ENCODE peak calls at places on chromosomes 7 and 10, in five cellular contexts. V is HepG2, Y is HL-60, S is Panc1, X is HCT116. Q is an unnamed sample.

GRCh38 chr10:110226555-110226925 is 19.1 kb downstream of the MXI1 start:
- DNase-seq in Y (peak), V (peak), S (no peak), X (peak), Q (peak)

GRCh38 chr7:24653316-24654085 is 80.2 kb downstream of the PALS2 start:
- DNase-seq in Y (no peak), V (no peak), X (no peak), S (no peak), Q (no peak)

GRCh38 chr10:3789621-3790020 is 4.6 kb upstream of the KLF6 start:
- DNase-seq in Y (no peak), X (no peak), V (no peak), S (no peak), Q (no peak)

GRCh38 chr10:74871595-74872382 is 45.4 kb downstream of the KAT6B start:
- DNase-seq in Y (peak), V (no peak), S (no peak), X (no peak), Q (no peak)

GRCh38 chr7:137853053-137853452 is 6.3 kb upstream of the DGKI start:
- DNase-seq in V (no peak), S (no peak), X (no peak), Y (no peak), Q (no peak)

GRCh38 chr7:152411389-152411788 is 24.4 kb downstream of the KMT2C start:
- DNase-seq in X (no peak), Y (no peak), S (no peak), V (no peak), Q (peak)

GRCh38 chr10:33596411-33596810 is 261.9 kb upstream of the NRP1 start:
- DNase-seq in Y (no peak), S (no peak), V (no peak), X (no peak), Q (no peak)

GRCh38 chr10:77496941-77497420 is 140.6 kb downstream of the KCNMA1 start:
- DNase-seq in S (no peak), V (peak), Y (no peak), X (no peak), Q (no peak)

GRCh38 chr7:30789334-30789711 is 18.1 kb downstream of the MINDY4 start:
- DNase-seq in S (no peak), Y (peak), X (no peak), V (no peak), Q (no peak)

GRCh38 chr10:91162495-91163268 is 57.8 kb upstream of the PCGF5 start:
- DNase-seq in S (no peak), Y (peak), X (no peak), V (peak), Q (peak)

GRCh38 chr7:123845823-123846216 is 851 bp downstream of the HYAL4 start:
- DNase-seq in X (no peak), Y (no peak), S (no peak), V (no peak), Q (no peak)

GRCh38 chr7:98214811-98215321 is 3.6 kb downstream of the BHLHA15 start:
- DNase-seq in Y (no peak), V (no peak), S (no peak), X (no peak), Q (no peak)

GRCh38 chr7:108684629-108685028 is 115.0 kb downstream of the DNAJB9 start:
- DNase-seq in X (peak), Y (no peak), S (no peak), V (no peak), Q (no peak)

GRCh38 chr7:136234040-136234439 is 256.9 kb upstream of the MTPN start:
- DNase-seq in S (no peak), V (no peak), Y (no peak), X (no peak), Q (no peak)

GRCh38 chr10:132163278-132163765 is 23.4 kb upstream of the DPYSL4 start:
- DNase-seq in S (no peak), Y (no peak), V (peak), X (peak), Q (peak)

GRCh38 chr7:55871932-55872485 is 9.5 kb upstream of the SEPTIN14 start:
- DNase-seq in S (no peak), V (no peak), X (no peak), Y (no peak), Q (no peak)

GRCh38 chr7:5692845-5693278 is 88.6 kb downstream of the RNF216 start:
- DNase-seq in Y (no peak), V (no peak), S (peak), X (no peak), Q (no peak)

GRCh38 chr7:78607099-78607498 is 808.5 kb downstream of the PHTF2 start:
- DNase-seq in Y (no peak), V (no peak), S (no peak), X (no peak), Q (peak)

GRCh38 chr10:115985696-115986095 is 287.3 kb downstream of the GFRA1 start:
- DNase-seq in S (no peak), Y (no peak), X (no peak), V (no peak), Q (no peak)

GRCh38 chr10:21525367-21526183 is at the start of gene SKIDA1:
- DNase-seq in X (no peak), Y (peak), S (no peak), V (peak), Q (peak)

GRCh38 chr7:18607025-18607424 is 111.5 kb downstream of the HDAC9 start:
- DNase-seq in S (no peak), V (no peak), X (no peak), Y (no peak), Q (no peak)

GRCh38 chr7:148941598-148942280 is 57.6 kb upstream of the EZH2 start:
- DNase-seq in S (peak), X (peak), V (peak), Y (peak), Q (peak)

GRCh38 chr7:38524786-38525185 is 106.4 kb downstream of the AMPH start:
- DNase-seq in X (no peak), S (no peak), V (no peak), Y (no peak), Q (no peak)

GRCh38 chr10:114429581-114430335 is 25.5 kb upstream of the AFAP1L2 start:
- DNase-seq in S (no peak), Y (no peak), V (no peak), X (no peak), Q (no peak)
- TF ChIP-seq POLR2AphosphoS5 in S (peak), Y (no peak), V (no peak), X (no peak), Q (no peak)

DNA sequence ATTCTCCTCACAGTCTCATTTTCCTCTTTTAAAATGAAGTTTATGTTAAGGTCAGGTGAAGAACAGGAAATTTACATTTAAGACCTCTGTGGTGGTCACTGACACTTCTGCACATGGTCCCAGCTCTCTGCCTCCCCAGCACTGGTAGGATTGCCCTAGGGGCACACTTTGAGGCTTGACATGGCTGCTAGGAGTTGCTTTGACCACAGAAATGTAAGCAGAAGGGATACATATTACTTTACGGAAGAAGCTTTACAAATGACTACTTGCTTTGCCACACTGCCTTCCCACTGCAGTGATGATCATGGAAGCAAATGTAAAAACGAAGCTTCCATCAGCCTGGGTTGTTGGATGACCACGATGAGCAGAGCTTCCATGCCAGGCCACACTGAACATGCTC is 53.1 kb upstream of the RSU1 start:
- DNase-seq in X (no peak), Y (no peak), V (no peak), S (no peak), Q (no peak)
- TF ChIP-seq REST in X (no peak), Y (no peak), V (no peak), S (no peak), Q (no peak)

DNA sequence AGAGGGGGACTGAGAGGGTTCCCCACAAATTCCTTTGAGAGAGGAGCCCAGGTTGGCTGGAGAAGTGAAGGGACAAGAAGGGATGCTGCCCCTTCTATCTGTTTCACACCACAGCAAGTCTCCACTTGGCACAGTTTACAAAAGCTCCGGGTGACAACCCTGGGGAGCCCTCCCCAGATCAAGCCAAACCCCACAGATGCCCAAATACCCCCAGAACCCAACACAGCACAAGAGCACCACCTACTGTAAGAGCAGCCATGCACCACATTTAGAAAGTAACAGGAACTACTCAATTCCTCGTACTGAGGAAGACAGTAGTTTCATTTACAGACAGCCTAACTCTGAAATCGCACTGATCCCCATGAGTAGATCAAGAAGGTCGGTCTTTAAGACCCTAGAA is 67.8 kb upstream of the ATP6V0A4 start:
- DNase-seq in Y (peak), S (no peak), V (no peak), X (no peak), Q (peak)
- TF ChIP-seq CTCF in Y (peak), S (no peak), V (peak), X (no peak), Q (peak)

DNA sequence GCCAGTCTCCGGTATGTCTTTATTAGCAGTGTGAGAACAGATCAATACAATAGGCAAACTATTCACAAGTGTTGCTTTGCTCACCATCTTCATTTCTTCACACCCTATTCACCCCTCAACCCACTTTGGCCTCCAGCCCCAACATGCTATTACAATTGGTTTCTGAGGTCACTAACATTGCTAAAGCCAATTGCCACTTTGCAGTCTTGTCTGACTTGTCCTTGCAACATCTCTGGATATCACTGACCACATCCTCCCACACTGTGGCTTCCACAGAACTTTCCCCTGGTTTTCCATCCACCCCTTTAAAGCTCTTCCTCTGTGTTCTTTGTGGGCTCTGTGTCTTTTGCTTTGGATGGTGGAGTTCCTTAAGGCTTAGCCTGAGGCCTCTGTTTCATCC is 5.2 kb upstream of the APBB1IP start:
- DNase-seq in X (no peak), Y (peak), S (no peak), V (no peak), Q (no peak)
- TF ChIP-seq POLR2AphosphoS5 in X (no peak), Y (peak), S (no peak), V (no peak), Q (no peak)

DNA sequence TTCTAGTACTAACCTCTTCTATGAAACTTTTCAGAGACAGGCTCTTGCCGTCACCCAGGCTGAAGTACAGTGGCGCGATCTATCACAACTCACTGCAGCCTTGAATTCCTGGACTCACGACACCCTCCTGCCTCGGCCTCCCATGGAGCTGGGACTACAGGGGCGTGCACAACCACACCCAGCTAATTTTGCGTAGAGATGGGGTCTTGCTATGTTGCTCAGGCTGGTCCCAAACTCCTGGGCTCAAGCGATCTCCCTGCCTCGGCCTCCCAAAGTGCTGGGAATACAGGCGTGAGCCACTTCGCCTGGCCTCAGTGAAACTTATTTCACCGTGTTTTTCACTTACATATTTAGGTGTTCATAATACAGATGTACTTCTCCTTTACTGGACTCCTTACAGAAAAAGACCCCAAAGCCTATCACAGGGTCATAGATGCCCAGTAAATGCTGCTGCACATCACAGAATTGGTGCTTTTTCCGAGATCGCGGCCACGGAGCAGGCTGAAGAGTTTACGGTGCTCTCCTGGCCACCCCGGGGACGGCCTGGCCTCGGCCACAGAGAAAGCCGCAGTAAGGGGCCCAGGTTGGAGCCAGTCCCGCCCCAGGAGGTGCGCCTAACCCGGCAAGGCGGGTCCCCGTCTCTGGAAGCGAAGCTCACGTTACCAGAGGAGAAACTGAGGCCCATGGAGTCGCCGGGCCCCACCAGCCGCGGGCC is 595 bp downstream of the TBL2 start:
- DNase-seq in X (no peak), S (no peak), V (peak), Y (peak), Q (peak)
- TF ChIP-seq REST in X (no peak), S (no peak), V (no peak), Y (no peak), Q (no peak)

DNA sequence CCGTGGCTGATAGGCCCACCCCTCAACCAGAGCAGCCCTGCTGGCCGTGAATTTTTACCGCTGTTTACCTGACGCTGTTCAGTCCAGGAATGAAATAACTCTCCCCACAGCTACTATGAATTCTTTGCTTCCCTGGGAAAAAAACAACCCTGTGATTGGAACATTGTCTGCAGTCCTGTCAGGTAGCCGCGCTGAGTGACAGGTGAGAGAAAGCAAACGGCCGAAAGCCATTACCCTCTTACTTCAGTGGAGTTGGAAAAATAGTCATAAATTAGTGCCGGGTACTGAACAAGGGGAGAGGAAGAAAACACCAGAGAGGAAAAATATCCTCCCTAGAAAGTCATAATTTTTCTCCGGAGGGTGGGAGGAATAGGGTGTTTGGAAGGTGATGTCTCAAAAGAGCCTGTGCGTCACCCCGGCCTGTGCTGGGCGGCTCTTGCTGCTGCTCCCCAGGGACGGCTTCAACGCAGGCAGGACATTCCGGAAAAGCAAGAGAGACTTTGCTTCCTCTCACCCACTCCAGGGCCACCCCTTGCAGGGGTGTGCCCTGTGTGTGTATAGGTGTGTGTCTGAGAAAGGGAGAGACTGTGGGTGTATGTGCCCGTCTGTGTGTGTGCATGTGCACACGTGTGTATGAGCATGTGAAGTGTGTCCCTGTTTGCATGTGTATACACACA is 69.0 kb downstream of the CDH23 start:
- DNase-seq in V (no peak), X (no peak), Y (no peak), S (no peak), Q (no peak)
- TF ChIP-seq CTCF in V (no peak), X (no peak), Y (no peak), S (no peak), Q (no peak)

Q was measured in GM23338.